ENCODE peak calls at places on chromosomes 3 and 15, in four cellular contexts. P is SK-N-SH, B is H1, L is GM12878. F is an unnamed sample.

GRCh38 chr3:184352149-184352785 is 9.1 kb downstream of the CLCN2 start:
- DNase-seq in P (no peak), B (no peak), L (no peak), F (no peak)

GRCh38 chr3:150603888-150604319 is 783 bp downstream of the SELENOT start:
- DNase-seq in P (no peak), B (no peak), L (no peak), F (peak)

GRCh38 chr3:30344288-30344687 is 262.1 kb upstream of the TGFBR2 start:
- DNase-seq in P (no peak), B (no peak), L (no peak), F (peak)

GRCh38 chr15:45162771-45163507 is 24.8 kb downstream of the SHF start:
- DNase-seq in P (peak), B (peak), L (peak), F (peak)

GRCh38 chr15:78791357-78791756 is 19.9 kb downstream of the ADAMTS7 start:
- DNase-seq in P (no peak), B (no peak), L (no peak), F (no peak)

GRCh38 chr3:195140816-195141793 is 129.9 kb downstream of the XXYLT1 start:
- DNase-seq in P (no peak), B (no peak), L (no peak), F (no peak)

GRCh38 chr15:76343313-76343996 is 6.9 kb downstream of the ISL2 start:
- DNase-seq in P (no peak), B (no peak), L (no peak), F (no peak)

GRCh38 chr15:62067448-62068044 is 769 bp downstream of the C2CD4A start:
- DNase-seq in P (peak), B (no peak), L (no peak), F (no peak)

GRCh38 chr3:132256984-132257383 is 60.2 kb upstream of the ACP3 start:
- DNase-seq in P (peak), B (no peak), L (no peak), F (peak)

GRCh38 chr3:77039606-77040553 is at the start of gene ROBO2:
- DNase-seq in P (peak), B (no peak), L (no peak), F (no peak)

GRCh38 chr3:120093119-120093922 is 926 bp downstream of the GSK3B start:
- DNase-seq in P (no peak), B (peak), L (no peak), F (no peak)

GRCh38 chr3:189272500-189273119 is 100.8 kb downstream of the TPRG1 start:
- DNase-seq in P (no peak), B (no peak), L (no peak), F (no peak)

GRCh38 chr15:68312701-68313204 is 35.2 kb downstream of the FEM1B start:
- DNase-seq in P (peak), B (no peak), L (no peak), F (no peak)

GRCh38 chr3:31341130-31341529 is 191.6 kb upstream of the STT3B start:
- DNase-seq in P (peak), B (no peak), L (no peak), F (peak)

GRCh38 chr3:127710473-127710941 is 37.8 kb downstream of the ABTB1 start:
- DNase-seq in P (no peak), B (no peak), L (no peak), F (no peak)

GRCh38 chr3:130839815-130840214 is 54.1 kb upstream of the ATP2C1 start:
- DNase-seq in P (no peak), B (peak), L (no peak), F (no peak)

GRCh38 chr3:125961289-125961589 is 7.7 kb upstream of the ROPN1B start:
- DNase-seq in P (no peak), B (no peak), L (no peak), F (no peak)

GRCh38 chr3:10498271-10498670 is 7.1 kb downstream of the ATP2B2 start:
- DNase-seq in P (no peak), B (no peak), L (no peak), F (no peak)

GRCh38 chr3:175956964-175957363 is 1097.8 kb downstream of the NAALADL2 start:
- DNase-seq in P (no peak), B (no peak), L (no peak), F (no peak)

GRCh38 chr3:155024006-155024638 is 56.0 kb upstream of the MME start:
- DNase-seq in P (no peak), B (no peak), L (no peak), F (no peak)

GRCh38 chr15:57205027-57205855 is 171.1 kb upstream of the CGNL1 start:
- DNase-seq in P (no peak), B (no peak), L (no peak), F (no peak)

GRCh38 chr15:50280271-50280670 is 14.7 kb upstream of the HDC start:
- DNase-seq in P (no peak), B (no peak), L (no peak), F (no peak)

GRCh38 chr15:51842852-51843737 is 13.6 kb downstream of the TMOD3 start:
- DNase-seq in P (no peak), B (no peak), L (no peak), F (peak)

DNA sequence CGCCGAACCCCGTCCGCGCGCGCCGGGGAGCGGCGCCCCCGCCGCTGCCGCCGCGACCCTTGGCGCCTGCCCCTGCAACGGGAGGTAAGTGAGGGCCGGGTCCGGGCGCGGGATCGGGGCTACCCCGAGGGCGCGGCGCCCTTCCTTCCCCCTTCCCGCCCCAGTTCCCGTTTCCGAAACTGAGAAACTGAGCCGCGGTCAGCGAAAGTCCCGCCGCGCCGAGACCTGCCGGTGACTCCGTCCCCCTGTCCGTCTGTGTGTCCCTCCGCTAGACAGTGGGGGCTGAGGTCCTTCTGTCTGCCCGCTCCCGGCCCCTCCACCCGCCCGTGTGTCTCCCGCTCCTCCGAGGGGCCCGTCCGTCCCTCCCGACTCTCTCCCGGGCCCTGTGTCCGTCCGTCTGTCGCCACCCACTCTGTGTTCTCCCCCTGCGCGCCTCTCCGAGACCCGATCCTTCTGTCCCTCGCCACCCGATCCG is 373 bp downstream of the PRKCD start:
- DNase-seq in P (no peak), B (no peak), L (no peak), F (no peak)
- TF ChIP-seq TCF12 in P (no peak), B (no peak), L (no peak), F (no peak)

GRCh38 chr15:25793354-25794050 is 69.6 kb downstream of the ATP10A start:
- DNase-seq in P (no peak), B (no peak), L (peak), F (no peak)
- TF ChIP-seq TCF12 in P (no peak), B (no peak), L (no peak), F (no peak)

GRCh38 chr15:69476704-69477473 is 24.3 kb downstream of the RPLP1 start:
- DNase-seq in P (no peak), B (no peak), L (no peak), F (no peak)

GRCh38 chr15:69479971-69480370 is 27.4 kb downstream of the RPLP1 start:
- DNase-seq in P (no peak), B (no peak), L (no peak), F (no peak)

GRCh38 chr15:69480932-69481331 is 28.3 kb downstream of the RPLP1 start:
- DNase-seq in P (no peak), B (no peak), L (no peak), F (no peak)

GRCh38 chr15:69475769-69476358 is 23.2 kb downstream of the RPLP1 start:
- DNase-seq in P (peak), B (peak), L (no peak), F (peak)

DNA sequence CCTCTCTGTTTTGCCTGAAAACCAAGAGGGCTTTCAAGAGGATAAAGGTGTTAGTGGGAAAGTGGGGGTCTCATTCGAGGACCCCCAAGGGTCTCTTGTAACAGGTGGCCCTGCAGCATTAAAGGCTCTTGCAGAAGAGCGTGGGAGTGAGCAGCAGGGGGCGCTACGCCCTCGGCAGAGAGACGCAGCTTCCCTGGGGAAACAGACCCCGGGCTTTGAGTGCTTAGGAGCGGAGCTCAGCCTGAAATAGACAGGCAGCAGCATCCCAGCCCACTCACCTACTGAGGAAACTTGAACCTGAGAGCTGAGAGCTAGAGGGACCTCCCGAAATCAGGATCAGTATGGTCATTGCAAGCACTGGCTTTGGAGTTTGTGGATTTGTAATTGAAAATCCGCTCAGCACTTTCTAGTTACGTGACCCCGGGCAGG is 25.7 kb downstream of the RPLP1 start:
- DNase-seq in P (peak), B (peak), L (no peak), F (peak)
- TF ChIP-seq TCF12 in P (no peak), B (no peak), L (no peak), F (no peak)

GRCh38 chr3:101803939-101804338 is 24.9 kb downstream of the NXPE3 start:
- DNase-seq in P (no peak), B (no peak), L (no peak), F (no peak)

GRCh38 chr3:101802179-101802578 is 23.2 kb downstream of the NXPE3 start:
- DNase-seq in P (no peak), B (no peak), L (no peak), F (peak)

GRCh38 chr3:101801174-101801573 is 22.2 kb downstream of the NXPE3 start:
- DNase-seq in P (no peak), B (no peak), L (no peak), F (no peak)

GRCh38 chr3:101806491-101806890 is 27.5 kb downstream of the NXPE3 start:
- DNase-seq in P (no peak), B (no peak), L (no peak), F (no peak)

DNA sequence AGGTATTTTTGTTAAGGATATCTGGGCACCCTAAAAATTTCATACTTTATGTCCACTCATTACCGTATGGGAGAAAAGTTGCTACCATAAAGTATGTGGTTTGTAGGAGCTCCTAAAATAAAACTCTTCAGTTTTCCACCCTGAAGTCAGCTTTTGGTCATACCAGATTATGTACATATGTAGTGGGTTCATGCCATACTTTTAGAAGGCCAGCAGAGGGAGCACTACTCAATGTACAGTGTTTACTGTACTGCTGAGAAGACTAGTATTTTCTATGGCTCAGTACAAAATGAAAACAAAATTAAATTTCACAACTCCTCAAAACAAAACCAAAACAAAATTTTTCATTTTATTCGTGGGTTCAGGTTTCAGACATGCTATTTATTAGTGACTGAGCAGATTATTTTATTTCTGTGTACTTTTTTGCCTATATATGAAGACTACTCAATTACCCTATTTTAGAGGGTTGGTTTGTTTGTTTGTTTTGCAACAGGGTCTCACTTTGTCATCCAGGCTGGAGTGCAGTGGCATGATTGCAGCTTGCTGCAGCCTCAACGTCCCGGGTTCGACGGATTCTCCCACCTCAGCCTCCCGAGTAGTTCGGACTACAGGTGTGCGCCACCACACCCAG is 24.3 kb downstream of the NXPE3 start:
- DNase-seq in P (peak), B (no peak), L (no peak), F (peak)
- TF ChIP-seq TCF12 in P (no peak), B (no peak), L (no peak), F (no peak)

GRCh38 chr3:158768361-158768787 is 33.5 kb upstream of the MFSD1 start:
- DNase-seq in P (no peak), B (no peak), L (no peak), F (peak)
- TF ChIP-seq TCF12 in P (no peak), B (no peak), L (no peak), F (no peak)

DNA sequence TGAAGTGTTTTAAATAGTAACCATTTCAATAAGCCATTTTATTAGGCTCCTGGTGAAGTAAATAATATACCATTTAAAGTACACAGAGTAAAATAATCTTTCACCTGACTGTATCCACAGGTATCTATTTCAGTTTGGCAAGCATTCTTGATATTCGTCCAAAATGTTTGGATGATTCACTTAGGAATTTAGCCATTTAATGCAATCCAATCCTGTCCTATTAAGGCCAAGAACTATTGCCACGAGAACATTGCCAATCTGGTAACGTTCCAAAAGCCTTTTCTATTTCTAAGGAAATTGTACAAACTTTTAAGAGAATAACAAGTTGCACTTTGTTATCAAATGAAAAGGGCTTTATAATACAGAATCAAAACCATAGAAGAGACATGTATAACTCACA is 209.8 kb upstream of the THRB start:
- DNase-seq in P (no peak), B (no peak), L (no peak), F (no peak)
- TF ChIP-seq TCF12 in P (peak), B (no peak), L (no peak), F (no peak)

GRCh38 chr3:71011565-71012287 is 571.8 kb downstream of the FOXP1 start:
- DNase-seq in P (no peak), B (no peak), L (peak), F (no peak)

GRCh38 chr3:71005797-71006321 is 577.7 kb downstream of the FOXP1 start:
- DNase-seq in P (no peak), B (no peak), L (no peak), F (no peak)

GRCh38 chr3:71006810-71007785 is 576.4 kb downstream of the FOXP1 start:
- DNase-seq in P (no peak), B (peak), L (no peak), F (peak)

GRCh38 chr3:71010731-71011455 is 572.6 kb downstream of the FOXP1 start:
- DNase-seq in P (no peak), B (no peak), L (peak), F (no peak)

DNA sequence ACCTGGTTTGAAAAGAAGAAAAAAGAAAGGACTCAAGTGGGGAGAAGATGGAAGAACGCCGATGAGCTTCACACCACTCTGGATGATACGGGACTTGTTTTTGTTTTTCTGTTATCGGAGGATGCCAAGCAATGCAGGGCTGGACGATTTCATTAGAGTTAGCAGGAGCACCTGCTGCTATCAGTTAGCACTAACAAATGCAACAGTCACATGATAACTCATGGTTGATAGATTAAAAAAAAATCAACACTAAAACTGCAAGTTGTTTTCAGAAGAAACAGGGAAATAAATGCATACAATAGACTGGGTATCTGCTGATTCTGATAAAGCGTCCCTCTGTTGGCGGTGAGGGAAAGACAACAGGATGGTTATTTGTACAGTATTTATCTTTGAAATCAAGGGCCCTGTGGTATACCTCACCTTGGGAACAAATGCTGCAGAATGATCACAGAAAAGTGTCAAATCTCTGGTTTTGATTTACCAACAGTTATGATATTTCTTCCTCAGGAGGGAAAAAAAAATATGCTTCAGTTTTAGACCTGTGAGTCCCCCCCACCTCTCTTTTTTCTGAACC is 575.1 kb downstream of the FOXP1 start:
- DNase-seq in P (no peak), B (no peak), L (no peak), F (no peak)
- TF ChIP-seq TCF12 in P (no peak), B (no peak), L (no peak), F (no peak)

GRCh38 chr15:99390667-99391066 is 139.4 kb downstream of the LRRC28 start:
- DNase-seq in P (no peak), B (peak), L (no peak), F (peak)

GRCh38 chr15:99387769-99388168 is 136.5 kb downstream of the LRRC28 start:
- DNase-seq in P (no peak), B (no peak), L (no peak), F (no peak)

GRCh38 chr15:99384992-99385669 is 133.8 kb downstream of the LRRC28 start:
- DNase-seq in P (no peak), B (no peak), L (no peak), F (peak)

GRCh38 chr15:99386429-99386828 is 135.1 kb downstream of the LRRC28 start:
- DNase-seq in P (no peak), B (no peak), L (no peak), F (no peak)

DNA sequence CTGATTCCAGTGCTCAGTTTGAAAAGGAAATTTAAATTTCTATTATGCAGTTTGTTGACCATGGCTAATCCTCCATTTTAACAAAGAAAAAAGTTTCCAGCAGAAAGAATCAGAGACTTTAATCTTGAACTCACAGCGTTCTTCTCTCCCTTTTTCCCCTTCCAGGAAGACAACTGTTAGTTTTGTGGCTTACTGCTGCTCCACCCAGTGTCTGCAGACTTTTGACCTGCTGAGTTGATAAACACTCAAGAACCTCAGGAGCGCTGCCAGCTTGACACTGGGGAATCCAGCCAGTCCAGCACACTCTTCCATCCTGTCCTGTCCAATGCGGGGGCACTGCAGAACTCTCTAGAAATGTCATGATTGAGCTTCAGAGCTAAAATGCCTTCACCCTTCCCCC is 134.6 kb downstream of the LRRC28 start:
- DNase-seq in P (no peak), B (no peak), L (no peak), F (peak)
- TF ChIP-seq TCF12 in P (no peak), B (no peak), L (no peak), F (no peak)